ENCODE peak calls at places on chromosome 1, in four cellular contexts. One of them, this sample, is unnamed.
A peak's percentile ranks its signal among the peaks of the same experiment; 100 is the strongest.

GRCh38 chr1:213443415-213443814 is 392.4 kb downstream of the RPS6KC1 start:
- DNase-seq in dorsolateral prefrontal cortex: no peak
- DNase-seq in retinal pigment epithelial cell: no peak
- DNase-seq in RWPE1: peak; percentile 90
- DNase-seq in this sample: no peak

GRCh38 chr1:78840447-78841251 is 165.9 kb downstream of the ADGRL4 start:
- DNase-seq in dorsolateral prefrontal cortex: no peak
- DNase-seq in retinal pigment epithelial cell: no peak
- DNase-seq in RWPE1: peak; percentile 21
- DNase-seq in this sample: no peak

GRCh38 chr1:30809514-30810263 is 52.1 kb upstream of the LAPTM5 start:
- DNase-seq in dorsolateral prefrontal cortex: no peak
- DNase-seq in retinal pigment epithelial cell: peak; percentile 52
- DNase-seq in RWPE1: peak; percentile 65
- DNase-seq in this sample: no peak

GRCh38 chr1:10510520-10511493 is 36.1 kb downstream of the PEX14 start:
- DNase-seq in dorsolateral prefrontal cortex: no peak
- DNase-seq in retinal pigment epithelial cell: no peak
- DNase-seq in RWPE1: peak; percentile 87
- DNase-seq in this sample: no peak

GRCh38 chr1:233208687-233209086 is 86.8 kb downstream of the PCNX2 start:
- DNase-seq in dorsolateral prefrontal cortex: no peak
- DNase-seq in retinal pigment epithelial cell: no peak
- DNase-seq in RWPE1: no peak
- DNase-seq in this sample: no peak

GRCh38 chr1:203142684-203143408 is 15.3 kb downstream of the ADORA1 start:
- DNase-seq in dorsolateral prefrontal cortex: no peak
- DNase-seq in retinal pigment epithelial cell: no peak
- DNase-seq in RWPE1: no peak
- DNase-seq in this sample: no peak

GRCh38 chr1:204885288-204885711 is 14.6 kb downstream of the NFASC start:
- DNase-seq in dorsolateral prefrontal cortex: peak; percentile 85
- DNase-seq in retinal pigment epithelial cell: no peak
- DNase-seq in RWPE1: no peak
- DNase-seq in this sample: no peak

GRCh38 chr1:168180148-168180524 is 1.4 kb downstream of the TIPRL start:
- DNase-seq in dorsolateral prefrontal cortex: no peak
- DNase-seq in retinal pigment epithelial cell: no peak
- DNase-seq in RWPE1: peak; percentile 10
- DNase-seq in this sample: no peak

GRCh38 chr1:15797614-15798390 is 9.6 kb downstream of the UQCRHL start:
- DNase-seq in dorsolateral prefrontal cortex: no peak
- DNase-seq in retinal pigment epithelial cell: no peak
- DNase-seq in RWPE1: peak; percentile 50
- DNase-seq in this sample: no peak

GRCh38 chr1:150765229-150765976 is at the start of gene CTSS:
- DNase-seq in dorsolateral prefrontal cortex: no peak
- DNase-seq in retinal pigment epithelial cell: no peak
- DNase-seq in RWPE1: no peak
- DNase-seq in this sample: no peak

GRCh38 chr1:59543211-59543668 is 246.3 kb downstream of the FGGY start:
- DNase-seq in dorsolateral prefrontal cortex: no peak
- DNase-seq in retinal pigment epithelial cell: no peak
- DNase-seq in RWPE1: no peak
- DNase-seq in this sample: no peak

GRCh38 chr1:205270764-205271163 is 43.0 kb downstream of the TMCC2 start:
- DNase-seq in dorsolateral prefrontal cortex: peak; percentile 66
- DNase-seq in retinal pigment epithelial cell: no peak
- DNase-seq in RWPE1: peak; percentile 64
- DNase-seq in this sample: no peak

GRCh38 chr1:228058172-228058980 is 24.1 kb upstream of the ARF1 start:
- DNase-seq in dorsolateral prefrontal cortex: peak; percentile 5
- DNase-seq in retinal pigment epithelial cell: no peak
- DNase-seq in RWPE1: no peak
- DNase-seq in this sample: no peak

GRCh38 chr1:188420177-188420576 is 1591.4 kb downstream of the PLA2G4A start:
- DNase-seq in dorsolateral prefrontal cortex: no peak
- DNase-seq in retinal pigment epithelial cell: no peak
- DNase-seq in RWPE1: no peak
- DNase-seq in this sample: no peak

GRCh38 chr1:194043984-194044755 is 857.8 kb upstream of the B3GALT2 start:
- DNase-seq in dorsolateral prefrontal cortex: no peak
- DNase-seq in retinal pigment epithelial cell: no peak
- DNase-seq in RWPE1: no peak
- DNase-seq in this sample: no peak

GRCh38 chr1:201456499-201457309 is 12.3 kb downstream of the PHLDA3 start:
- DNase-seq in dorsolateral prefrontal cortex: no peak
- DNase-seq in retinal pigment epithelial cell: no peak
- DNase-seq in RWPE1: peak; percentile 54
- DNase-seq in this sample: no peak

GRCh38 chr1:205701891-205702290 is 21.6 kb upstream of the SLC45A3 start:
- DNase-seq in dorsolateral prefrontal cortex: no peak
- DNase-seq in retinal pigment epithelial cell: no peak
- DNase-seq in RWPE1: no peak
- DNase-seq in this sample: no peak

GRCh38 chr1:9438431-9439073 is 100.7 kb upstream of the SLC25A33 start:
- DNase-seq in dorsolateral prefrontal cortex: peak; percentile 52
- DNase-seq in retinal pigment epithelial cell: peak; percentile 58
- DNase-seq in RWPE1: peak; percentile 24
- DNase-seq in this sample: no peak

GRCh38 chr1:118335372-118335771 is 150.3 kb upstream of the SPAG17 start:
- DNase-seq in dorsolateral prefrontal cortex: no peak
- DNase-seq in retinal pigment epithelial cell: peak; percentile 58
- DNase-seq in RWPE1: no peak
- DNase-seq in this sample: no peak

GRCh38 chr1:17441265-17441992 is 2.0 kb upstream of the RCC2 start:
- DNase-seq in dorsolateral prefrontal cortex: no peak
- DNase-seq in retinal pigment epithelial cell: no peak
- DNase-seq in RWPE1: peak; percentile 78
- DNase-seq in this sample: no peak

GRCh38 chr1:93904228-93904627 is 5.0 kb downstream of the GCLM start:
- DNase-seq in dorsolateral prefrontal cortex: no peak
- DNase-seq in retinal pigment epithelial cell: no peak
- DNase-seq in RWPE1: no peak
- DNase-seq in this sample: no peak

GRCh38 chr1:171984850-171985485 is 143.7 kb downstream of the DNM3 start:
- DNase-seq in dorsolateral prefrontal cortex: no peak
- DNase-seq in retinal pigment epithelial cell: no peak
- DNase-seq in RWPE1: peak; percentile 44
- DNase-seq in this sample: no peak

GRCh38 chr1:230122361-230123279 is 55.6 kb downstream of the GALNT2 start:
- DNase-seq in dorsolateral prefrontal cortex: no peak
- DNase-seq in retinal pigment epithelial cell: no peak
- DNase-seq in RWPE1: peak; percentile 69
- DNase-seq in this sample: no peak

GRCh38 chr1:28914228-28915035 is at the start of gene EPB41:
- DNase-seq in dorsolateral prefrontal cortex: peak; percentile 83
- DNase-seq in retinal pigment epithelial cell: peak; percentile 60
- DNase-seq in RWPE1: peak; percentile 96
- DNase-seq in this sample: peak; percentile 95

GRCh38 chr1:165075725-165076370 is 280.7 kb downstream of the LMX1A start:
- DNase-seq in dorsolateral prefrontal cortex: no peak
- DNase-seq in retinal pigment epithelial cell: no peak
- DNase-seq in RWPE1: peak; percentile 13
- DNase-seq in this sample: peak; percentile 18

GRCh38 chr1:41365772-41366427 is 4.7 kb downstream of the FOXO6 start:
- DNase-seq in dorsolateral prefrontal cortex: no peak
- DNase-seq in retinal pigment epithelial cell: no peak
- DNase-seq in RWPE1: no peak
- DNase-seq in this sample: no peak

GRCh38 chr1:230537456-230537855 is 104.8 kb upstream of the COG2 start:
- DNase-seq in dorsolateral prefrontal cortex: no peak
- DNase-seq in retinal pigment epithelial cell: no peak
- DNase-seq in RWPE1: no peak
- DNase-seq in this sample: no peak

GRCh38 chr1:244603498-244603897 is 49.4 kb upstream of the DESI2 start:
- DNase-seq in dorsolateral prefrontal cortex: no peak
- DNase-seq in retinal pigment epithelial cell: peak; percentile 4
- DNase-seq in RWPE1: peak; percentile 30
- DNase-seq in this sample: no peak

GRCh38 chr1:210715072-210715471 is 386.4 kb downstream of the HHAT start:
- DNase-seq in dorsolateral prefrontal cortex: no peak
- DNase-seq in retinal pigment epithelial cell: no peak
- DNase-seq in RWPE1: no peak
- DNase-seq in this sample: no peak

GRCh38 chr1:199155166-199156033 is 516.6 kb downstream of the PTPRC start:
- DNase-seq in dorsolateral prefrontal cortex: no peak
- DNase-seq in retinal pigment epithelial cell: no peak
- DNase-seq in RWPE1: no peak
- DNase-seq in this sample: no peak

GRCh38 chr1:118209648-118210047 is 24.6 kb upstream of the SPAG17 start:
- DNase-seq in dorsolateral prefrontal cortex: no peak
- DNase-seq in retinal pigment epithelial cell: no peak
- DNase-seq in RWPE1: peak; percentile 80
- DNase-seq in this sample: no peak

GRCh38 chr1:151720974-151721787 is at the start of gene RIIAD1:
- DNase-seq in dorsolateral prefrontal cortex: no peak
- DNase-seq in retinal pigment epithelial cell: no peak
- DNase-seq in RWPE1: peak; percentile 42
- DNase-seq in this sample: no peak

GRCh38 chr1:197137322-197137721 is 9.1 kb downstream of the ASPM start:
- DNase-seq in dorsolateral prefrontal cortex: no peak
- DNase-seq in retinal pigment epithelial cell: no peak
- DNase-seq in RWPE1: no peak
- DNase-seq in this sample: no peak

GRCh38 chr1:37035828-37036666 is 1.7 kb upstream of the GRIK3 start:
- DNase-seq in dorsolateral prefrontal cortex: no peak
- DNase-seq in retinal pigment epithelial cell: no peak
- DNase-seq in RWPE1: no peak
- DNase-seq in this sample: no peak

GRCh38 chr1:203461717-203462116 is 13.9 kb upstream of the PRELP start:
- DNase-seq in dorsolateral prefrontal cortex: no peak
- DNase-seq in retinal pigment epithelial cell: no peak
- DNase-seq in RWPE1: no peak
- DNase-seq in this sample: no peak

GRCh38 chr1:21924503-21925005 is 12.6 kb downstream of the HSPG2 start:
- DNase-seq in dorsolateral prefrontal cortex: no peak
- DNase-seq in retinal pigment epithelial cell: no peak
- DNase-seq in RWPE1: no peak
- DNase-seq in this sample: no peak

GRCh38 chr1:229093546-229094336 is 177.2 kb upstream of the RAB4A start:
- DNase-seq in dorsolateral prefrontal cortex: no peak
- DNase-seq in retinal pigment epithelial cell: no peak
- DNase-seq in RWPE1: peak; percentile 65
- DNase-seq in this sample: no peak

GRCh38 chr1:24418898-24419628 is 3.5 kb downstream of the NIPAL3 start:
- DNase-seq in dorsolateral prefrontal cortex: no peak
- DNase-seq in retinal pigment epithelial cell: no peak
- DNase-seq in RWPE1: peak; percentile 67
- DNase-seq in this sample: no peak

GRCh38 chr1:81119319-81119718 is 681.4 kb upstream of the ADGRL2 start:
- DNase-seq in dorsolateral prefrontal cortex: no peak
- DNase-seq in retinal pigment epithelial cell: no peak
- DNase-seq in RWPE1: peak; percentile 28
- DNase-seq in this sample: no peak

DNA sequence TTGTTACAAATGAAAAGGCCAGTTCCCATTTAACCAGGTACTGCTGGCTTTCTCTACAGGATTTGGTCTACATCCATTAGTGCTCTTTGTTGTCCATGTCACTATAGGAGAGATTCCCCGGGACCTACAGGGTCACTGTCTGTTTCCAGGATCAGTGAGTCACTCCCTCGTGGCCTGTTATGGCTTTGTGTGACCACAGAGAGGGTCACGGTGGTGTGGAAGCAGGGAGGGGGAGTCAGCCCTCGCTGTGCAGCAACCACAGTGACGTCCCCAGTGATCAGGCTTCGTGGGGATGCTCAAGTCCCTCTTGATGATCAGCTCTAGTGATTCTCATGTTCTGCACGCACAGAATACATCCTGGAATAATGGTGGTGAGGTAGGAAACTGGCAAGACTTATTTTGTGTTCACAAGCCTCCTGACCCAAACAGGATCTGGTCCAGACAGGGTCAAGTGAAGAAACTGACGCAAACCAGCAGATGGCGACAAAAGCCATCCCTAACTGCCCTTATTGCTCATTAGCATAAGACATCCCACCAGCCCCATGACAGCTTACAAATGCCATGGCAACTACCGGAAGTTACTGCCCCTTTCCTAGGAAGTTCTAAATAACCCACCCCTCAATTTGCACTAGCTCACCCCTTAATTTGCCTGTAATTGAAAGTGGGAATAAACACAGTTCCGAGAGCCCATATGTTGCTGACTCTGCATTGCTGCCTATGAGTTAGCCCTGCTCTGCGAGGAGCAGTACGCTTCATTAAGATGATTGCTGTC is 98.5 kb downstream of the DISC1 start:
- DNase-seq in dorsolateral prefrontal cortex: peak; percentile 36
- DNase-seq in retinal pigment epithelial cell: no peak
- DNase-seq in RWPE1: peak; percentile 42
- DNase-seq in this sample: peak; percentile 41
- TF ChIP-seq CTCF in dorsolateral prefrontal cortex: peak; percentile 39
- TF ChIP-seq CTCF in retinal pigment epithelial cell: peak; percentile 57
- TF ChIP-seq CTCF in RWPE1: peak; percentile 56
- TF ChIP-seq CTCF in this sample: peak; percentile 59

GRCh38 chr1:96498744-96499143 is 222.8 kb upstream of the PTBP2 start:
- DNase-seq in dorsolateral prefrontal cortex: no peak
- DNase-seq in retinal pigment epithelial cell: no peak
- DNase-seq in RWPE1: no peak
- DNase-seq in this sample: no peak
- TF ChIP-seq CTCF in dorsolateral prefrontal cortex: no peak
- TF ChIP-seq CTCF in retinal pigment epithelial cell: no peak
- TF ChIP-seq CTCF in RWPE1: no peak
- TF ChIP-seq CTCF in this sample: no peak

GRCh38 chr1:153771841-153772593 is 3.2 kb upstream of the SLC27A3 start:
- DNase-seq in dorsolateral prefrontal cortex: no peak
- DNase-seq in retinal pigment epithelial cell: no peak
- DNase-seq in RWPE1: no peak
- DNase-seq in this sample: peak; percentile 75
- TF ChIP-seq CTCF in dorsolateral prefrontal cortex: peak; percentile 23
- TF ChIP-seq CTCF in retinal pigment epithelial cell: peak; percentile 55
- TF ChIP-seq CTCF in RWPE1: peak; percentile 54
- TF ChIP-seq CTCF in this sample: peak; percentile 60

GRCh38 chr1:192993426-192994085 is 65.6 kb downstream of the UCHL5 start:
- DNase-seq in dorsolateral prefrontal cortex: no peak
- DNase-seq in retinal pigment epithelial cell: peak; percentile 5
- DNase-seq in RWPE1: no peak
- DNase-seq in this sample: no peak

GRCh38 chr1:192994141-192994540 is 65.0 kb downstream of the UCHL5 start:
- DNase-seq in dorsolateral prefrontal cortex: no peak
- DNase-seq in retinal pigment epithelial cell: no peak
- DNase-seq in RWPE1: no peak
- DNase-seq in this sample: no peak

DNA sequence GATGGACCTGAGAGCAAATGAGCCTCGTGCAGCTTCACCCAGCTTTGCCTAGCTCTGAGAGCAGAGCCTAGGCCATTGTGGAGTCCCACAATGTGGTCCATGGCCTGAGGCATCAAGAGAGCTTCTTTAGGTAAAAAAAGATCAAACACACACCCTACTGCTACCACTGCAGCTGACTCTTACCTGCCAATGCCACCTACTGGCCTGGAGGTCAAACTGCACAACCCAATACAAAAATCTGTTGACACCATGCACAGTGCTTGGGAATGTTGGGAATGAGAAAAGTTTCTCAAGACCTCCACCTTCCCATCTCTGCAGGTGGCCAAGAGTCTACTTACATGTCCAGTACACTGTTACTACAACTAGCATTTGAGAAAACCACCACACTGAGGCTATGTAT is 60.6 kb downstream of the UCHL5 start:
- DNase-seq in dorsolateral prefrontal cortex: no peak
- DNase-seq in retinal pigment epithelial cell: no peak
- DNase-seq in RWPE1: no peak
- DNase-seq in this sample: no peak
- TF ChIP-seq CTCF in dorsolateral prefrontal cortex: no peak
- TF ChIP-seq CTCF in retinal pigment epithelial cell: no peak
- TF ChIP-seq CTCF in RWPE1: no peak
- TF ChIP-seq CTCF in this sample: peak; percentile 29